ENCODE peak calls at places on chromosomes 5 and 9, in eight cellular contexts. One of them, this sample, is unnamed.

GRCh38 chr5:155193018-155193417 is 179.5 kb downstream of the KIF4B start:
- DNase-seq in GM23248: no peak
- DNase-seq in stimulated activated CD8-positive, alpha-beta memory T cell treated with anti-CD3 and anti-CD28 coated beads, Interleukin-2, amount 100 ng/mL, for 48 hours: no peak
- DNase-seq in M059J: peak
- DNase-seq in substantia nigra: no peak
- DNase-seq in activated T-cell treated with anti-CD3 and anti-CD28 coated beads for 48 hours: no peak
- DNase-seq in left ventricle myocardium inferior: no peak
- DNase-seq in ACHN: no peak
- DNase-seq in this sample: no peak

GRCh38 chr5:113612060-113612496 is 98.6 kb downstream of the YTHDC2 start:
- DNase-seq in M059J: peak
- DNase-seq in substantia nigra: no peak
- DNase-seq in stimulated activated CD8-positive, alpha-beta memory T cell treated with anti-CD3 and anti-CD28 coated beads, Interleukin-2, amount 100 ng/mL, for 48 hours: no peak
- DNase-seq in left ventricle myocardium inferior: no peak
- DNase-seq in ACHN: peak
- DNase-seq in activated T-cell treated with anti-CD3 and anti-CD28 coated beads for 48 hours: no peak
- DNase-seq in GM23248: peak
- DNase-seq in this sample: no peak

GRCh38 chr5:124453221-124454032 is 293.0 kb downstream of the ZNF608 start:
- DNase-seq in ACHN: peak
- DNase-seq in stimulated activated CD8-positive, alpha-beta memory T cell treated with anti-CD3 and anti-CD28 coated beads, Interleukin-2, amount 100 ng/mL, for 48 hours: peak
- DNase-seq in left ventricle myocardium inferior: no peak
- DNase-seq in activated T-cell treated with anti-CD3 and anti-CD28 coated beads for 48 hours: no peak
- DNase-seq in GM23248: peak
- DNase-seq in substantia nigra: no peak
- DNase-seq in M059J: peak
- DNase-seq in this sample: no peak

GRCh38 chr5:76733049-76733417 is 17.1 kb downstream of the F2R start:
- DNase-seq in stimulated activated CD8-positive, alpha-beta memory T cell treated with anti-CD3 and anti-CD28 coated beads, Interleukin-2, amount 100 ng/mL, for 48 hours: no peak
- DNase-seq in GM23248: no peak
- DNase-seq in activated T-cell treated with anti-CD3 and anti-CD28 coated beads for 48 hours: no peak
- DNase-seq in substantia nigra: no peak
- DNase-seq in ACHN: no peak
- DNase-seq in M059J: no peak
- DNase-seq in left ventricle myocardium inferior: no peak
- DNase-seq in this sample: no peak

GRCh38 chr5:115396698-115397097 is 100.2 kb upstream of the CCDC112 start:
- DNase-seq in M059J: peak
- DNase-seq in activated T-cell treated with anti-CD3 and anti-CD28 coated beads for 48 hours: no peak
- DNase-seq in left ventricle myocardium inferior: no peak
- DNase-seq in stimulated activated CD8-positive, alpha-beta memory T cell treated with anti-CD3 and anti-CD28 coated beads, Interleukin-2, amount 100 ng/mL, for 48 hours: no peak
- DNase-seq in ACHN: no peak
- DNase-seq in GM23248: no peak
- DNase-seq in substantia nigra: no peak
- DNase-seq in this sample: no peak

GRCh38 chr5:155508673-155509072 is 495.1 kb downstream of the KIF4B start:
- DNase-seq in GM23248: no peak
- DNase-seq in left ventricle myocardium inferior: no peak
- DNase-seq in substantia nigra: no peak
- DNase-seq in activated T-cell treated with anti-CD3 and anti-CD28 coated beads for 48 hours: no peak
- DNase-seq in M059J: no peak
- DNase-seq in stimulated activated CD8-positive, alpha-beta memory T cell treated with anti-CD3 and anti-CD28 coated beads, Interleukin-2, amount 100 ng/mL, for 48 hours: no peak
- DNase-seq in ACHN: no peak
- DNase-seq in this sample: no peak

GRCh38 chr9:34292552-34292951 is 36.5 kb downstream of the KIF24 start:
- DNase-seq in substantia nigra: no peak
- DNase-seq in activated T-cell treated with anti-CD3 and anti-CD28 coated beads for 48 hours: no peak
- DNase-seq in stimulated activated CD8-positive, alpha-beta memory T cell treated with anti-CD3 and anti-CD28 coated beads, Interleukin-2, amount 100 ng/mL, for 48 hours: no peak
- DNase-seq in left ventricle myocardium inferior: no peak
- DNase-seq in GM23248: no peak
- DNase-seq in ACHN: no peak
- DNase-seq in M059J: no peak
- DNase-seq in this sample: no peak

GRCh38 chr5:179720222-179720621 is 12.4 kb upstream of the MAML1 start:
- DNase-seq in M059J: no peak
- DNase-seq in stimulated activated CD8-positive, alpha-beta memory T cell treated with anti-CD3 and anti-CD28 coated beads, Interleukin-2, amount 100 ng/mL, for 48 hours: no peak
- DNase-seq in substantia nigra: no peak
- DNase-seq in ACHN: no peak
- DNase-seq in left ventricle myocardium inferior: no peak
- DNase-seq in activated T-cell treated with anti-CD3 and anti-CD28 coated beads for 48 hours: no peak
- DNase-seq in GM23248: no peak
- DNase-seq in this sample: no peak

GRCh38 chr5:80127037-80127642 is 92.0 kb downstream of the THBS4 start:
- DNase-seq in M059J: peak
- DNase-seq in GM23248: no peak
- DNase-seq in left ventricle myocardium inferior: no peak
- DNase-seq in stimulated activated CD8-positive, alpha-beta memory T cell treated with anti-CD3 and anti-CD28 coated beads, Interleukin-2, amount 100 ng/mL, for 48 hours: no peak
- DNase-seq in ACHN: no peak
- DNase-seq in activated T-cell treated with anti-CD3 and anti-CD28 coated beads for 48 hours: no peak
- DNase-seq in substantia nigra: no peak
- DNase-seq in this sample: no peak

GRCh38 chr5:75717082-75717922 is at the start of gene POC5:
- DNase-seq in GM23248: peak
- DNase-seq in substantia nigra: peak
- DNase-seq in left ventricle myocardium inferior: peak
- DNase-seq in activated T-cell treated with anti-CD3 and anti-CD28 coated beads for 48 hours: peak
- DNase-seq in ACHN: peak
- DNase-seq in stimulated activated CD8-positive, alpha-beta memory T cell treated with anti-CD3 and anti-CD28 coated beads, Interleukin-2, amount 100 ng/mL, for 48 hours: peak
- DNase-seq in M059J: peak
- DNase-seq in this sample: peak